ENCODE peak calls at places on chromosomes 5 and 9, in four cellular contexts. M is ovary, W is progenitor cell of endocrine pancreas, H is GM23338. Q is an unnamed sample.

GRCh38 chr5:97192580-97193421 is 9.8 kb upstream of the RIOK2 start:
- DNase-seq in H (peak), W (no peak), M (no peak), Q (no peak)

GRCh38 chr9:6645153-6646027 is at the start of gene GLDC:
- DNase-seq in H (peak), W (peak), M (peak), Q (peak)

GRCh38 chr5:113807384-113808053 is 294.0 kb downstream of the YTHDC2 start:
- DNase-seq in W (no peak), H (no peak), M (peak), Q (no peak)

GRCh38 chr9:126049896-126050604 is 276.6 kb upstream of the MVB12B start:
- DNase-seq in W (no peak), H (no peak), M (no peak), Q (no peak)

GRCh38 chr5:43034591-43034968 is 5.5 kb downstream of the ANXA2R start:
- DNase-seq in W (no peak), M (no peak), H (peak), Q (no peak)

GRCh38 chr5:133048993-133049725 is 2.7 kb upstream of the HSPA4 start:
- DNase-seq in H (no peak), M (no peak), W (no peak), Q (no peak)

GRCh38 chr5:145345883-145346282 is 489.3 kb downstream of the PRELID2 start:
- DNase-seq in H (no peak), M (no peak), W (no peak), Q (no peak)

GRCh38 chr9:107274953-107275422 is 8.1 kb upstream of the RAD23B start:
- DNase-seq in H (no peak), M (no peak), W (no peak), Q (no peak)

GRCh38 chr9:124480621-124480981 is 26.6 kb downstream of the NR5A1 start:
- DNase-seq in M (no peak), H (peak), W (no peak), Q (no peak)
- TF ChIP-seq CTCF in M (no peak), H (peak), W (peak), Q (no peak)

GRCh38 chr5:8316608-8317007 is 447.7 kb downstream of the MTRR start:
- DNase-seq in M (no peak), W (no peak), H (peak), Q (no peak)

GRCh38 chr5:8327016-8327415 is 458.1 kb downstream of the MTRR start:
- DNase-seq in M (no peak), H (peak), W (no peak), Q (no peak)

GRCh38 chr5:8321272-8321671 is 452.3 kb downstream of the MTRR start:
- DNase-seq in W (no peak), H (no peak), M (no peak), Q (no peak)

GRCh38 chr5:8320244-8320643 is 451.3 kb downstream of the MTRR start:
- DNase-seq in M (no peak), H (no peak), W (no peak), Q (no peak)

GRCh38 chr5:8322478-8322877 is 453.5 kb downstream of the MTRR start:
- DNase-seq in M (no peak), W (no peak), H (no peak), Q (no peak)
- TF ChIP-seq CTCF in M (no peak), W (no peak), H (no peak), Q (no peak)

DNA sequence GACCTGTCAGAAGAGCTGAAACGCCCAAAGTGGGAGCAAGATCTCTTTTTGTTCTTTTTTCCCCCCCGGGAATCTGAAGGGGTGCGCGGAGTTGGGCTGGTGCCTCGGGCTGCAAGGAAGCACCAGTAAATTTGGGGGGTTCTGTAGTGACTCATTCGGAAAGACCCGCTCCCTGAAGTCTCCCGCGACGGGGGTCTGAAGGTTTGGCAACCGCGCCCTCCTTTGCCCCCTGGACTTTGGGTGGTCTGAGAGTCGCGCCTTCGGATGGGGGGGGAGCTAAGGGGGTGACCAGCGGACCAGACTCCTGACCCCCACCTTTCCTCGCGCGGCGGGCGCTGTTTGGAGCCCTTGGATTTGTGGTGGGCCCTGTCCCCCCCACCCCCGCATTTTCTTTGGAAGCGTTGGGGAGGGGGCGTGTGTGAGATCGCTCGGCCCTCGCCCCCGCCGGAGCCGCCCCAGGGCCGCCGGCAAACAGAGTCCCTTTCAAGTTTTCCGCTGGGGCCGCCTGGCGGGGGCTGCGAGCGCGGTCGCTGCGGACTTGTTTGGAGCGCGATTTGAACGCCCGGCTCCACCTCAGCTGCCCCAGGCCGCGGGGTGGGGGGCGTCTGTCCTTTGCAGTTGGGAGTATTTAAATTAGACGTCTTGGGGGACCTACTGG is 2.0 kb downstream of the CXXC5 start:
- DNase-seq in M (no peak), W (no peak), H (peak), Q (peak)
- TF ChIP-seq CTCF in M (peak), W (peak), H (peak), Q (no peak)

GRCh38 chr9:109182940-109183798 is 16.1 kb upstream of the FRRS1L start:
- DNase-seq in W (no peak), H (peak), M (no peak), Q (no peak)
- TF ChIP-seq CTCF in W (peak), H (peak), M (no peak), Q (no peak)

GRCh38 chr9:97558701-97559101 is 57.2 kb downstream of the TMOD1 start:
- DNase-seq in H (no peak), W (no peak), M (no peak), Q (no peak)

GRCh38 chr9:97557606-97558095 is 56.2 kb downstream of the TMOD1 start:
- DNase-seq in W (no peak), H (no peak), M (peak), Q (no peak)

GRCh38 chr9:97556036-97556720 is 54.7 kb downstream of the TMOD1 start:
- DNase-seq in H (no peak), M (no peak), W (no peak), Q (no peak)

GRCh38 chr9:97555164-97555563 is 53.7 kb downstream of the TMOD1 start:
- DNase-seq in H (no peak), M (peak), W (no peak), Q (no peak)

GRCh38 chr9:97556721-97557605 is 55.5 kb downstream of the TMOD1 start:
- DNase-seq in H (no peak), M (peak), W (no peak), Q (no peak)
- TF ChIP-seq CTCF in H (no peak), M (peak), W (no peak), Q (no peak)

GRCh38 chr5:32628049-32628803 is 42.9 kb downstream of the SUB1 start:
- DNase-seq in H (no peak), M (no peak), W (no peak), Q (no peak)
- TF ChIP-seq CTCF in H (peak), M (no peak), W (no peak), Q (no peak)

DNA sequence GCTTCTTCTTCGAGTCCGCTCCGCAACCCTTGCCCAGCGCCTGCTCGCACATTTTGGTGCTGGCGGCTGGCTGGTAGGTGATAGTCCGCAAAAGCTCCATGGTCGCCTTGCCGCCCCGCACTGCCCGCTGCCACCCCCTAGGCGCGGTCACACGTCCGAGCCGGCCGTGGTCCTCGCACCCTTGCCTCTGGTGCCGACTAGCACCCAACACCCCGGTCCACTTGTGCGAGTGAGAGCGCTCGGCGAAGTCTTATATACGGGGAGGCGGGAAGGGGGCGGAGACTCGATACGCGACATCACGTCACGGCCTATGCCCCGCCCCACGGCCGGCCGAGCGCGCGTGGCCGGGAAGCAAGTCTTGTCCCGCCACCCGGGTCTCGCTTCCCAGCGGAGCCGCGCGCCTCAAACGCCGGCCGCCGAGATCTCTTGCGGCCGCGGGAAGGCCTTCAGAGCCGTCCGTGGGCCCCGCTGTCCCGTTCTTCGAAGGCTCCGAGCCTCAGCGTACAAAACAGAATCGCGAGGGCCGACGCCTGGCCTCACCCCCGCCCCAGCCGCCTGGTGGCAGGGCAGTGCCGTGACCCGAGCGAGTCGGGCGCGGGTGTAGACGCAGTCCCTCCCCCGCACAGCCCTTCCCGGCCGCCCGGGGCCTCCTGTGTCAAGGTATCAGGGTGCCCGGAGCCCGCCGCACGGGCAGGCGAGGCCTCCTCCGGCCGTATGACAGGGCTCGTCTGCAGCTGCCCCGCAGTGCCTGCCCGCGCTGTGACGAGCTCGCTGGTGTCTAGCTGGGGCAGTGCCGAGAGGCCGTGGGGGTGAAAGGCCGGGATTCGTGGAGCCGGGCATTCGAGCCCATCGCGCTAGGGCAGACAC is at the start of gene PLK2:
- DNase-seq in W (peak), M (peak), H (peak), Q (peak)
- TF ChIP-seq CTCF in W (peak), M (peak), H (peak), Q (no peak)

DNA sequence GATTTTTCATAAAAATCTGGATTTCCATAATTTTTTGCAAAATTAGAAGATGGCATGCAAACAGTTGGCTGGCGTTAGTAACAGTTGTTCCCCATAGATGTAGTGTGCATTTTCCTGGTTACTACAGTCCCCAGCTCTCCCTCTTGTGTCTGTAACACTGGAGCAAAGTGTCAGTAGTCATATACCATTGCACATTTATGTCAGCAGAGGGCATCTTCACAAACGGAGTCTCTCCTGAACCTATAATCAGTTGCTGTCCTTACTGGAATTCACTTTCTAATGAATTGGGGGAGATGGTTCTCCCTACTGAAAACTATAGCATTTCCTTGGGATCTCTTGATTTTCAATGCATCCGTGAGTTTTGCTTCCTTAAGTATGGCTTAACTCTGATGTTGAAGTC is 44.7 kb upstream of the DMAC1 start:
- DNase-seq in M (no peak), H (peak), W (no peak), Q (no peak)
- TF ChIP-seq CTCF in M (no peak), H (peak), W (peak), Q (no peak)